ENCODE peak calls at places on chromosomes 13 and 19, in seven cellular contexts. U is fibroblast of pulmonary artery, G is EH, L is substantia nigra, E is fibroblast of lung, I is Right ventricle myocardium superior, O is Calu3. H is an unnamed sample.

GRCh38 chr19:54204767-54205468 is 4.3 kb downstream of the RPS9 start:
- DNase-seq in O (no peak), U (no peak), L (no peak), G (no peak), I (no peak), E (no peak), H (no peak)

GRCh38 chr13:64688893-64689677 is 2541.1 kb downstream of the PCDH9 start:
- DNase-seq in E (peak; percentile 36), U (peak; percentile 3), G (peak; percentile 67), I (no peak), O (no peak), L (no peak), H (no peak)

GRCh38 chr13:108226184-108226583 is 8.0 kb downstream of the ABHD13 start:
- DNase-seq in E (no peak), I (no peak), L (no peak), U (no peak), O (no peak), G (no peak), H (no peak)

GRCh38 chr19:3024870-3025515 is 4.1 kb downstream of the TLE2 start:
- DNase-seq in U (no peak), E (no peak), I (no peak), O (no peak), G (no peak), L (no peak), H (no peak)

GRCh38 chr13:109835321-109835720 is 48.9 kb upstream of the IRS2 start:
- DNase-seq in G (no peak), O (no peak), I (no peak), U (peak; percentile 4), E (peak; percentile 48), L (no peak), H (no peak)

GRCh38 chr19:28508666-28509065 is 704.3 kb downstream of the UQCRFS1 start:
- DNase-seq in O (no peak), E (no peak), G (no peak), I (no peak), U (no peak), L (no peak), H (no peak)

GRCh38 chr13:71360041-71360440 is 507.0 kb downstream of the DACH1 start:
- DNase-seq in I (no peak), O (no peak), E (peak; percentile 34), U (peak; percentile 4), L (no peak), G (no peak), H (no peak)

GRCh38 chr13:112893570-112894422 is 75.2 kb upstream of the MCF2L start:
- DNase-seq in L (no peak), G (peak; percentile 17), U (peak; percentile 25), E (peak; percentile 23), O (peak; percentile 21), I (peak; percentile 46), H (no peak)

GRCh38 chr13:99926014-99926731 is 45.4 kb downstream of the ZIC5 start:
- DNase-seq in L (no peak), O (peak; percentile 4), G (peak; percentile 21), I (no peak), U (peak; percentile 3), E (peak; percentile 14), H (peak; percentile 7)

H was measured in kidney glomerular epithelial cell.